ENCODE peak calls at places on chromosomes 4 and X, in eight cellular contexts. One of them, this sample, is unnamed.

GRCh38 chrX:41602946-41603345 is 85.8 kb upstream of the GPR34 start:
- DNase-seq in IMR-90: peak
- DNase-seq in mesendoderm: no peak
- DNase-seq in fibroblast of lung: peak
- DNase-seq in endodermal cell: no peak
- DNase-seq in trophoblast cell: no peak
- DNase-seq in GM23248: peak
- DNase-seq in GM12878: no peak
- DNase-seq in this sample: no peak

GRCh38 chrX:38249965-38250364 is 29.3 kb upstream of the SRPX start:
- DNase-seq in IMR-90: peak
- DNase-seq in mesendoderm: no peak
- DNase-seq in fibroblast of lung: peak
- DNase-seq in endodermal cell: no peak
- DNase-seq in trophoblast cell: no peak
- DNase-seq in GM23248: no peak
- DNase-seq in GM12878: no peak
- DNase-seq in this sample: no peak

GRCh38 chr4:7411896-7412585 is 22.7 kb downstream of the PSAPL1 start:
- DNase-seq in IMR-90: no peak
- DNase-seq in mesendoderm: no peak
- DNase-seq in fibroblast of lung: no peak
- DNase-seq in endodermal cell: peak
- DNase-seq in trophoblast cell: no peak
- DNase-seq in GM23248: no peak
- DNase-seq in GM12878: no peak
- DNase-seq in this sample: no peak

GRCh38 chr4:20178902-20179576 is 72.7 kb upstream of the SLIT2 start:
- DNase-seq in IMR-90: no peak
- DNase-seq in mesendoderm: no peak
- DNase-seq in fibroblast of lung: no peak
- DNase-seq in endodermal cell: peak
- DNase-seq in trophoblast cell: no peak
- DNase-seq in GM23248: no peak
- DNase-seq in GM12878: no peak
- DNase-seq in this sample: no peak

GRCh38 chrX:71103110-71103983 is 3.2 kb downstream of the CXorf65 start:
- DNase-seq in IMR-90: no peak
- DNase-seq in mesendoderm: peak
- DNase-seq in fibroblast of lung: no peak
- DNase-seq in endodermal cell: peak
- DNase-seq in trophoblast cell: peak
- DNase-seq in GM23248: peak
- DNase-seq in GM12878: no peak
- DNase-seq in this sample: no peak

GRCh38 chrX:105173071-105173470 is 47.4 kb downstream of the TEX13A start:
- DNase-seq in IMR-90: no peak
- DNase-seq in mesendoderm: no peak
- DNase-seq in fibroblast of lung: no peak
- DNase-seq in endodermal cell: no peak
- DNase-seq in trophoblast cell: peak
- DNase-seq in GM23248: no peak
- DNase-seq in GM12878: no peak
- DNase-seq in this sample: no peak

GRCh38 chr4:12993923-12994322 is 490.2 kb downstream of the RAB28 start:
- DNase-seq in IMR-90: no peak
- DNase-seq in mesendoderm: no peak
- DNase-seq in fibroblast of lung: no peak
- DNase-seq in endodermal cell: no peak
- DNase-seq in trophoblast cell: no peak
- DNase-seq in GM23248: no peak
- DNase-seq in GM12878: no peak
- DNase-seq in this sample: no peak

GRCh38 chr4:176839656-176840055 is 46.9 kb upstream of the VEGFC start:
- DNase-seq in IMR-90: no peak
- DNase-seq in mesendoderm: no peak
- DNase-seq in fibroblast of lung: peak
- DNase-seq in endodermal cell: no peak
- DNase-seq in trophoblast cell: no peak
- DNase-seq in GM23248: peak
- DNase-seq in GM12878: no peak
- DNase-seq in this sample: no peak

GRCh38 chr4:124420166-124420695 is 292.3 kb downstream of the ANKRD50 start:
- DNase-seq in IMR-90: no peak
- DNase-seq in mesendoderm: no peak
- DNase-seq in fibroblast of lung: no peak
- DNase-seq in endodermal cell: no peak
- DNase-seq in trophoblast cell: peak
- DNase-seq in GM23248: no peak
- DNase-seq in GM12878: no peak
- DNase-seq in this sample: no peak

GRCh38 chr4:124415206-124415605 is 297.3 kb downstream of the ANKRD50 start:
- DNase-seq in IMR-90: peak
- DNase-seq in mesendoderm: no peak
- DNase-seq in fibroblast of lung: peak
- DNase-seq in endodermal cell: no peak
- DNase-seq in trophoblast cell: no peak
- DNase-seq in GM23248: peak
- DNase-seq in GM12878: no peak
- DNase-seq in this sample: no peak

GRCh38 chr4:124409044-124409443 is 303.5 kb downstream of the ANKRD50 start:
- DNase-seq in IMR-90: peak
- DNase-seq in mesendoderm: no peak
- DNase-seq in fibroblast of lung: peak
- DNase-seq in endodermal cell: no peak
- DNase-seq in trophoblast cell: no peak
- DNase-seq in GM23248: peak
- DNase-seq in GM12878: no peak
- DNase-seq in this sample: no peak

DNA sequence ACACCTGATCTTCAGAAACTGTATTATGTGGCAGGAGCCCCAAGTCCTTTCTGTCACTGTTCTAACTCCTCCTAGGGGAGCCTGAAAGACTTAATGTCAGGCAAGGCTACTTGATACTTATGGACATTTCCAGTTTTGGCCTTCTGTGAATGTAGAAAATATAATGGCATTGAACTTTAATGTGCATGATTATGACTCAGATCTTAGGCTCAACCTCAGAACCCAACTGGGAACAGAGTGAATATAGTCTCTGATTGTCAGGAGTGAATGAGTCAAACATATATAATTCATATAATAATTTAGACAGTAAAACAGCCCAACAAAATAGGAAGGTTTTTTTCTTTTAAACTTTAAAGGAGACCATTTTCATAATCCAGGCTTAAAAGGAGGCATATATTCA is 297.9 kb downstream of the ANKRD50 start:
- DNase-seq in IMR-90: peak
- DNase-seq in mesendoderm: no peak
- DNase-seq in fibroblast of lung: peak
- DNase-seq in endodermal cell: no peak
- DNase-seq in trophoblast cell: no peak
- DNase-seq in GM23248: peak
- DNase-seq in GM12878: no peak
- DNase-seq in this sample: no peak
- H3K27ac ChIP-seq in IMR-90: no peak
- H3K27ac ChIP-seq in mesendoderm: no peak
- H3K27ac ChIP-seq in fibroblast of lung: no peak
- H3K27ac ChIP-seq in endodermal cell: peak
- H3K27ac ChIP-seq in trophoblast cell: no peak
- H3K27ac ChIP-seq in GM23248: peak
- H3K27ac ChIP-seq in GM12878: no peak
- H3K27ac ChIP-seq in this sample: no peak

GRCh38 chr4:42454755-42455154 is 57.5 kb downstream of the SHISA3 start:
- DNase-seq in IMR-90: no peak
- DNase-seq in mesendoderm: no peak
- DNase-seq in fibroblast of lung: no peak
- DNase-seq in endodermal cell: no peak
- DNase-seq in trophoblast cell: no peak
- DNase-seq in GM23248: peak
- DNase-seq in GM12878: no peak
- DNase-seq in this sample: no peak

GRCh38 chr4:42458686-42459085 is 61.4 kb downstream of the SHISA3 start:
- DNase-seq in IMR-90: no peak
- DNase-seq in mesendoderm: no peak
- DNase-seq in fibroblast of lung: no peak
- DNase-seq in endodermal cell: no peak
- DNase-seq in trophoblast cell: no peak
- DNase-seq in GM23248: no peak
- DNase-seq in GM12878: no peak
- DNase-seq in this sample: no peak

GRCh38 chr4:42452823-42453222 is 55.5 kb downstream of the SHISA3 start:
- DNase-seq in IMR-90: no peak
- DNase-seq in mesendoderm: no peak
- DNase-seq in fibroblast of lung: no peak
- DNase-seq in endodermal cell: no peak
- DNase-seq in trophoblast cell: no peak
- DNase-seq in GM23248: no peak
- DNase-seq in GM12878: no peak
- DNase-seq in this sample: no peak

GRCh38 chr4:42453612-42454011 is 56.3 kb downstream of the SHISA3 start:
- DNase-seq in IMR-90: no peak
- DNase-seq in mesendoderm: no peak
- DNase-seq in fibroblast of lung: no peak
- DNase-seq in endodermal cell: no peak
- DNase-seq in trophoblast cell: no peak
- DNase-seq in GM23248: no peak
- DNase-seq in GM12878: peak
- DNase-seq in this sample: no peak
- H3K9ac ChIP-seq in IMR-90: no peak
- H3K9ac ChIP-seq in mesendoderm: no peak
- H3K9ac ChIP-seq in fibroblast of lung: no peak
- H3K9ac ChIP-seq in endodermal cell: no peak
- H3K9ac ChIP-seq in trophoblast cell: peak
- H3K9ac ChIP-seq in GM23248: no peak
- H3K9ac ChIP-seq in GM12878: no peak
- H3K9ac ChIP-seq in this sample: no peak

GRCh38 chr4:106343865-106344264 is 24.7 kb downstream of the GIMD1 start:
- DNase-seq in IMR-90: no peak
- DNase-seq in mesendoderm: no peak
- DNase-seq in fibroblast of lung: no peak
- DNase-seq in endodermal cell: no peak
- DNase-seq in trophoblast cell: no peak
- DNase-seq in GM23248: no peak
- DNase-seq in GM12878: no peak
- DNase-seq in this sample: no peak

GRCh38 chr4:106338671-106339070 is 22.3 kb downstream of the AIMP1 start:
- DNase-seq in IMR-90: no peak
- DNase-seq in mesendoderm: no peak
- DNase-seq in fibroblast of lung: no peak
- DNase-seq in endodermal cell: no peak
- DNase-seq in trophoblast cell: no peak
- DNase-seq in GM23248: no peak
- DNase-seq in GM12878: no peak
- DNase-seq in this sample: no peak

GRCh38 chr4:106347167-106347566 is 21.4 kb downstream of the GIMD1 start:
- DNase-seq in IMR-90: no peak
- DNase-seq in mesendoderm: no peak
- DNase-seq in fibroblast of lung: no peak
- DNase-seq in endodermal cell: no peak
- DNase-seq in trophoblast cell: no peak
- DNase-seq in GM23248: no peak
- DNase-seq in GM12878: no peak
- DNase-seq in this sample: no peak

GRCh38 chr4:106340774-106341173 is 24.4 kb downstream of the AIMP1 start:
- DNase-seq in IMR-90: no peak
- DNase-seq in mesendoderm: no peak
- DNase-seq in fibroblast of lung: peak
- DNase-seq in endodermal cell: no peak
- DNase-seq in trophoblast cell: no peak
- DNase-seq in GM23248: no peak
- DNase-seq in GM12878: no peak
- DNase-seq in this sample: no peak

GRCh38 chr4:106344324-106344970 is 24.1 kb downstream of the GIMD1 start:
- DNase-seq in IMR-90: peak
- DNase-seq in mesendoderm: no peak
- DNase-seq in fibroblast of lung: peak
- DNase-seq in endodermal cell: no peak
- DNase-seq in trophoblast cell: no peak
- DNase-seq in GM23248: peak
- DNase-seq in GM12878: no peak
- DNase-seq in this sample: no peak
- H3K27ac ChIP-seq in IMR-90: no peak
- H3K27ac ChIP-seq in mesendoderm: no peak
- H3K27ac ChIP-seq in fibroblast of lung: no peak
- H3K27ac ChIP-seq in endodermal cell: no peak
- H3K27ac ChIP-seq in trophoblast cell: no peak
- H3K27ac ChIP-seq in GM23248: peak
- H3K27ac ChIP-seq in GM12878: no peak
- H3K27ac ChIP-seq in this sample: no peak

GRCh38 chrX:49993661-49994060 is 71.3 kb downstream of the CLCN5 start:
- DNase-seq in IMR-90: no peak
- DNase-seq in mesendoderm: no peak
- DNase-seq in fibroblast of lung: no peak
- DNase-seq in endodermal cell: no peak
- DNase-seq in trophoblast cell: no peak
- DNase-seq in GM23248: no peak
- DNase-seq in GM12878: no peak
- DNase-seq in this sample: no peak

GRCh38 chrX:49999048-49999447 is 76.7 kb downstream of the CLCN5 start:
- DNase-seq in IMR-90: no peak
- DNase-seq in mesendoderm: no peak
- DNase-seq in fibroblast of lung: peak
- DNase-seq in endodermal cell: no peak
- DNase-seq in trophoblast cell: no peak
- DNase-seq in GM23248: peak
- DNase-seq in GM12878: no peak
- DNase-seq in this sample: no peak

GRCh38 chrX:49995021-49995731 is 72.8 kb downstream of the CLCN5 start:
- DNase-seq in IMR-90: peak
- DNase-seq in mesendoderm: peak
- DNase-seq in fibroblast of lung: peak
- DNase-seq in endodermal cell: no peak
- DNase-seq in trophoblast cell: peak
- DNase-seq in GM23248: peak
- DNase-seq in GM12878: no peak
- DNase-seq in this sample: no peak

GRCh38 chrX:49992809-49993208 is 70.4 kb downstream of the CLCN5 start:
- DNase-seq in IMR-90: no peak
- DNase-seq in mesendoderm: no peak
- DNase-seq in fibroblast of lung: no peak
- DNase-seq in endodermal cell: no peak
- DNase-seq in trophoblast cell: no peak
- DNase-seq in GM23248: no peak
- DNase-seq in GM12878: no peak
- DNase-seq in this sample: no peak

DNA sequence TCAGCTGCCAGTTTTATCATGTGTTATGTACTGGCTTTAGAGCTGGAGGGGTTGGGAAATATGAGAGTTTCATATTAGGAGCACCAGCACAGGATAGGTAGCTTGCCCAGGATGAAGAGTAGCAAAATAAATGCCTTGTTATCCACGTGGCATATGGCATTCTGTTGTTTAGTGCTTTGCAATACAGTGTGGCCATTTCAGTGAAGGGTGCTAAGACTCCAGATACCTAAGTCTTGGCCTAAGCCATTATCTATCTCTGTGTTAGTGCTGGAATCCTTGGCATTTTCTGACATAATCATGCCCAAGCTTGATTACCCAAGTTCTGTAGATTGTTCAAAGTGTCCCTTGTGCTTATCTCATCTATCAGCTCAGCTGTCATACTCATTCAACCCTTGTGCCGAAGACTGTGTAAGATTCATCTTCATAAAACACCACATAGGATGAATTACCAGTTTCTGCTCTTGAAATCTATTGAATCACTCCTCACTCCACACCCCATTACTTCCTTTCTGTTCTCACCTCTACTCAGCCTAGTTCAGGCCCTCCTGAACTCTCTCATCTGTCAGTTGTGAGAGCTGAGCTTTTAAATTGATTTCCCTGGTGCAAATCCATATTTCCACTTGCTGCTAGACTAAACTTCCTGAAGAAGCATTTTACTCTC is 73.5 kb downstream of the CLCN5 start:
- DNase-seq in IMR-90: no peak
- DNase-seq in mesendoderm: peak
- DNase-seq in fibroblast of lung: peak
- DNase-seq in endodermal cell: no peak
- DNase-seq in trophoblast cell: peak
- DNase-seq in GM23248: no peak
- DNase-seq in GM12878: no peak
- DNase-seq in this sample: no peak
- H3K9ac ChIP-seq in IMR-90: no peak
- H3K9ac ChIP-seq in mesendoderm: no peak
- H3K9ac ChIP-seq in fibroblast of lung: no peak
- H3K9ac ChIP-seq in endodermal cell: no peak
- H3K9ac ChIP-seq in trophoblast cell: no peak
- H3K9ac ChIP-seq in GM23248: no peak
- H3K9ac ChIP-seq in GM12878: no peak
- H3K9ac ChIP-seq in this sample: no peak

This sample was measured in MM.1S.